ENCODE peak calls at places on chromosomes 2 and 18, in four cellular contexts. C, L, Z and T are unnamed samples.
A peak's percentile ranks its signal among the peaks of the same experiment; 100 is the strongest.

GRCh38 chr18:37341473-37342086 is 224.0 kb downstream of the CELF4 start:
- DNase-seq in C (no peak), L (no peak), Z (no peak), T (no peak)

GRCh38 chr2:128377071-128377910 is 58.6 kb upstream of the HS6ST1 start:
- DNase-seq in C (no peak), L (no peak), Z (no peak), T (no peak)

GRCh38 chr2:68124321-68124720 is 33.4 kb upstream of the PNO1 start:
- DNase-seq in L (no peak), C (no peak), Z (no peak), T (no peak)

GRCh38 chr2:99810241-99810640 is 320.4 kb upstream of the REV1 start:
- DNase-seq in Z (no peak), L (no peak), C (no peak), T (no peak)

GRCh38 chr2:233053928-233054774 is 6.0 kb upstream of the INPP5D start:
- DNase-seq in C (peak; percentile 85), L (peak; percentile 43), Z (peak; percentile 58), T (no peak)

GRCh38 chr18:64103979-64104378 is 44.9 kb downstream of the LINC00305 start:
- DNase-seq in C (no peak), Z (no peak), L (peak; percentile 6), T (no peak)

GRCh38 chr2:127054996-127055785 is 51.8 kb downstream of the BIN1 start:
- DNase-seq in Z (no peak), L (no peak), C (no peak), T (no peak)

GRCh38 chr2:45510701-45511420 is 100.2 kb downstream of the SRBD1 start:
- DNase-seq in L (no peak), Z (no peak), C (no peak), T (no peak)

GRCh38 chr2:239583171-239583878 is 182.5 kb upstream of the HDAC4 start:
- DNase-seq in Z (no peak), L (no peak), C (no peak), T (no peak)

GRCh38 chr2:10523406-10524189 is 75.5 kb upstream of the ODC1 start:
- DNase-seq in Z (no peak), L (no peak), C (no peak), T (no peak)

GRCh38 chr2:207227062-207227748 is 61.5 kb upstream of the KLF7 start:
- DNase-seq in L (no peak), Z (peak; percentile 57), C (no peak), T (no peak)

GRCh38 chr2:101516833-101517690 is 42.1 kb upstream of the RFX8 start:
- DNase-seq in C (no peak), L (peak; percentile 75), Z (no peak), T (no peak)

GRCh38 chr2:76953733-76954347 is 568.3 kb downstream of the LRRTM4 start:
- DNase-seq in L (peak; percentile 68), C (peak; percentile 45), Z (peak; percentile 77), T (peak; percentile 17)

GRCh38 chr2:240199133-240199870 is 58.8 kb upstream of the OTOS start:
- DNase-seq in Z (no peak), C (no peak), L (no peak), T (no peak)

GRCh38 chr2:109173311-109174171 is 44.5 kb downstream of the SH3RF3 start:
- DNase-seq in C (no peak), L (no peak), Z (peak; percentile 8), T (no peak)

GRCh38 chr2:95231723-95232122 is 24.4 kb downstream of the ZNF892 start:
- DNase-seq in C (peak; percentile 65), L (peak; percentile 85), Z (peak; percentile 88), T (no peak)

GRCh38 chr18:13259701-13260100 is 41.1 kb downstream of the LDLRAD4 start:
- DNase-seq in Z (no peak), C (no peak), L (no peak), T (no peak)

GRCh38 chr2:103656558-103656957 is 894.7 kb downstream of the TMEM182 start:
- DNase-seq in Z (peak; percentile 8), C (no peak), L (no peak), T (no peak)

GRCh38 chr2:39488450-39488849 is 51.4 kb upstream of the MAP4K3 start:
- DNase-seq in Z (no peak), L (peak; percentile 83), C (no peak), T (no peak)

GRCh38 chr2:104945866-104946265 is 92.0 kb downstream of the POU3F3 start:
- DNase-seq in L (no peak), Z (no peak), C (no peak), T (no peak)
- TF ChIP-seq SUZ12 in L (no peak), Z (no peak), C (no peak), T (no peak)

GRCh38 chr2:225640550-225640949 is 241.0 kb downstream of the NYAP2 start:
- DNase-seq in Z (no peak), C (no peak), L (no peak), T (no peak)
- TF ChIP-seq SUZ12 in Z (no peak), C (no peak), L (no peak), T (no peak)

GRCh38 chr2:204796581-204796980 is 251.3 kb downstream of the PARD3B start:
- DNase-seq in Z (no peak), L (no peak), C (no peak), T (peak; percentile 1)

GRCh38 chr2:204795156-204795555 is 249.9 kb downstream of the PARD3B start:
- DNase-seq in L (no peak), Z (no peak), C (no peak), T (no peak)

GRCh38 chr2:204794624-204795023 is 249.3 kb downstream of the PARD3B start:
- DNase-seq in L (no peak), C (no peak), Z (no peak), T (no peak)

DNA sequence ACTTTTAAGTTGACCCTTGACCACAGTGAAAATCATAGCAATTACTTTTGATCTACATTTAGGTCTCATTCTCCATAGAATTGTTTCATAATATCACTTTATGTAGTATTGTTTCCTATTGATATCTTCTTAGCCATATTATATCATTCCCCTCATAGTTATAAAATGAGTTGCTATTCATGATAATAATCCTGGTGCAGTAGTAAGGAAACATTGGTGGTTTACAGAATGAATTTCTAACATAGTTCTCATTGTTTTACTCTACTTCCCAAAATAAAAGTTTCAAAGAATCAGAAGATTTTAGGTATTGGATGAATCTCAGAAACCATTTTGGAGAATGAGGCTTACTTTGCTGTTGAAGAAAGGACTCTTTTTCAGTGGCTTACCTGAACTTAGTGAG is 246.0 kb downstream of the PARD3B start:
- DNase-seq in C (no peak), Z (no peak), L (no peak), T (no peak)
- TF ChIP-seq SUZ12 in C (no peak), Z (no peak), L (no peak), T (no peak)

DNA sequence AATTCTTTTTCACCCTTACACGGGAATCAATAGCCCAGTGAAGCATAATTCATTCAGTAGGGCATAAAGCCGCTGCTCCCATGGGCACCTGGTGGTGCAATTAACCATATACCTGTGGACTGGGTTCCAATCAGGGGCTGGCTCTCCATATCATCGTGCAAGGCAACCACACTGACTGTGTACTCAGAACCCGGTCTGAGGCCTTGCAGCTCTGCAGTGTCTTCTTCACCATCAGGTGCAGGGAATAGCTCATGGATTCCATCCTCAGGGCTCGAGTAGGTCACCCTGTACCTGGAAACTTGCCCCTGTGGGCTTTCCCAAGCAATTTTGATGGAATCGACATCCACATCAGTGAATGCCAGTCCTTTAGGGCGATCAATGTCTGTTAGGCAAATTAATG is 55.2 kb downstream of the FN1 start:
- DNase-seq in Z (no peak), L (no peak), C (no peak), T (no peak)
- TF ChIP-seq SUZ12 in Z (no peak), L (no peak), C (no peak), T (no peak)

GRCh38 chr2:9232166-9232479 is 25.5 kb downstream of the ASAP2 start:
- DNase-seq in C (no peak), L (peak; percentile 51), Z (no peak), T (no peak)

GRCh38 chr2:9230051-9230802 is 23.6 kb downstream of the ASAP2 start:
- DNase-seq in C (no peak), L (no peak), Z (no peak), T (no peak)

GRCh38 chr2:9230881-9231280 is 24.3 kb downstream of the ASAP2 start:
- DNase-seq in Z (no peak), C (no peak), L (no peak), T (no peak)

GRCh38 chr2:9232886-9233285 is 26.3 kb downstream of the ASAP2 start:
- DNase-seq in C (no peak), L (peak; percentile 87), Z (no peak), T (no peak)

GRCh38 chr2:9231291-9232165 is 24.9 kb downstream of the ASAP2 start:
- DNase-seq in Z (no peak), C (no peak), L (no peak), T (no peak)
- TF ChIP-seq SUZ12 in Z (no peak), C (no peak), L (no peak), T (no peak)

GRCh38 chr2:18439716-18440115 is 120.7 kb downstream of the RDH14 start:
- DNase-seq in L (no peak), C (no peak), Z (no peak), T (no peak)
- TF ChIP-seq SUZ12 in L (no peak), C (no peak), Z (no peak), T (no peak)